ENCODE peak calls at places on chromosomes 2 and 18, in four cellular contexts. C is endothelial cell, G is neural crest cell, N is WERI-Rb-1. X is an unnamed sample.

GRCh38 chr2:3322311-3322970 is 55.2 kb downstream of the EIPR1 start:
- DNase-seq in C (no peak), G (no peak), N (no peak), X (no peak)

GRCh38 chr2:63058742-63059433 is 8.3 kb downstream of the OTX1 start:
- DNase-seq in C (peak), G (peak), N (peak), X (no peak)

GRCh38 chr2:165601866-165602636 is 132.6 kb downstream of the CSRNP3 start:
- DNase-seq in C (no peak), G (no peak), N (no peak), X (no peak)

GRCh38 chr2:32009479-32010256 is 1.1 kb downstream of the MEMO1 start:
- DNase-seq in C (peak), G (peak), N (peak), X (no peak)

GRCh38 chr2:43223412-43224040 is 2.9 kb downstream of the ZFP36L2 start:
- DNase-seq in C (no peak), G (no peak), N (no peak), X (no peak)

GRCh38 chr2:40606862-40607261 is 155.0 kb upstream of the SLC8A1 start:
- DNase-seq in C (no peak), G (no peak), N (no peak), X (no peak)

GRCh38 chr2:227267406-227268115 is 57.5 kb upstream of the MFF start:
- DNase-seq in C (no peak), G (no peak), N (no peak), X (no peak)

GRCh38 chr2:40403233-40403841 is 48.6 kb downstream of the SLC8A1 start:
- DNase-seq in C (no peak), G (no peak), N (no peak), X (no peak)

GRCh38 chr18:49899647-49900330 is 86.5 kb upstream of the ACAA2 start:
- DNase-seq in C (peak), G (no peak), N (peak), X (no peak)

GRCh38 chr2:145692971-145693478 is 1173.1 kb upstream of the ZEB2 start:
- DNase-seq in C (no peak), G (no peak), N (no peak), X (no peak)

GRCh38 chr2:170377469-170378207 is 199.7 kb downstream of the MYO3B start:
- DNase-seq in C (no peak), G (no peak), N (no peak), X (no peak)

GRCh38 chr2:75896779-75897366 is 186.2 kb upstream of the GCFC2 start:
- DNase-seq in C (peak), G (peak), N (peak), X (no peak)

GRCh38 chr2:128437181-128437520 is 118.5 kb upstream of the HS6ST1 start:
- DNase-seq in C (no peak), G (no peak), N (peak), X (no peak)

GRCh38 chr2:31428001-31428418 is 13.5 kb upstream of the XDH start:
- DNase-seq in C (no peak), G (no peak), N (peak), X (no peak)

GRCh38 chr18:51342815-51343214 is 145.3 kb upstream of the MEX3C start:
- DNase-seq in C (no peak), G (no peak), N (no peak), X (no peak)

GRCh38 chr2:120738786-120739771 is 3.4 kb downstream of the GLI2 start:
- DNase-seq in C (no peak), G (no peak), N (no peak), X (no peak)

GRCh38 chr2:190075623-190076022 is 13.1 kb upstream of the MSTN start:
- DNase-seq in C (no peak), G (no peak), N (no peak), X (no peak)

GRCh38 chr2:160700006-160700405 is 206.4 kb upstream of the RBMS1 start:
- DNase-seq in C (no peak), G (no peak), N (no peak), X (no peak)

GRCh38 chr2:152222975-152223638 is 47.5 kb upstream of the STAM2 start:
- DNase-seq in C (no peak), G (no peak), N (no peak), X (no peak)

GRCh38 chr2:29117636-29118303 is 2.6 kb downstream of the CLIP4 start:
- DNase-seq in C (no peak), G (no peak), N (no peak), X (no peak)

GRCh38 chr2:240627736-240628506 is 2.6 kb downstream of the GPR35 start:
- DNase-seq in C (no peak), G (no peak), N (peak), X (no peak)

GRCh38 chr2:239000500-239001073 is 152.7 kb downstream of the TWIST2 start:
- DNase-seq in C (no peak), G (no peak), N (no peak), X (no peak)

GRCh38 chr18:78622251-78622953 is 357.2 kb upstream of the SALL3 start:
- DNase-seq in C (no peak), G (no peak), N (peak), X (no peak)

GRCh38 chr2:239329972-239330572 is 70.7 kb downstream of the HDAC4 start:
- DNase-seq in C (no peak), G (no peak), N (no peak), X (no peak)

GRCh38 chr2:86078801-86079545 is 26.7 kb downstream of the POLR1A start:
- DNase-seq in C (peak), G (no peak), N (peak), X (no peak)

GRCh38 chr2:60516383-60516811 is 37.1 kb downstream of the BCL11A start:
- DNase-seq in C (no peak), G (no peak), N (no peak), X (no peak)

GRCh38 chr18:73431620-73432019 is 563.8 kb upstream of the NETO1 start:
- DNase-seq in C (no peak), G (no peak), N (no peak), X (no peak)

GRCh38 chr18:35291166-35291565 is 1.1 kb upstream of the ZSCAN30 start:
- DNase-seq in C (no peak), G (no peak), N (no peak), X (no peak)

GRCh38 chr2:206160124-206160806 is 570 bp downstream of the EEF1B2 start:
- DNase-seq in C (no peak), G (no peak), N (no peak), X (peak)

GRCh38 chr2:8661235-8661634 is 20.6 kb upstream of the ID2 start:
- DNase-seq in C (no peak), G (no peak), N (no peak), X (no peak)

GRCh38 chr2:8661736-8662135 is 20.1 kb upstream of the ID2 start:
- DNase-seq in C (no peak), G (no peak), N (no peak), X (no peak)

GRCh38 chr2:8659735-8660492 is 21.9 kb upstream of the ID2 start:
- DNase-seq in C (no peak), G (no peak), N (no peak), X (no peak)

GRCh38 chr2:8663997-8664396 is 17.9 kb upstream of the ID2 start:
- DNase-seq in C (no peak), G (no peak), N (no peak), X (no peak)

DNA sequence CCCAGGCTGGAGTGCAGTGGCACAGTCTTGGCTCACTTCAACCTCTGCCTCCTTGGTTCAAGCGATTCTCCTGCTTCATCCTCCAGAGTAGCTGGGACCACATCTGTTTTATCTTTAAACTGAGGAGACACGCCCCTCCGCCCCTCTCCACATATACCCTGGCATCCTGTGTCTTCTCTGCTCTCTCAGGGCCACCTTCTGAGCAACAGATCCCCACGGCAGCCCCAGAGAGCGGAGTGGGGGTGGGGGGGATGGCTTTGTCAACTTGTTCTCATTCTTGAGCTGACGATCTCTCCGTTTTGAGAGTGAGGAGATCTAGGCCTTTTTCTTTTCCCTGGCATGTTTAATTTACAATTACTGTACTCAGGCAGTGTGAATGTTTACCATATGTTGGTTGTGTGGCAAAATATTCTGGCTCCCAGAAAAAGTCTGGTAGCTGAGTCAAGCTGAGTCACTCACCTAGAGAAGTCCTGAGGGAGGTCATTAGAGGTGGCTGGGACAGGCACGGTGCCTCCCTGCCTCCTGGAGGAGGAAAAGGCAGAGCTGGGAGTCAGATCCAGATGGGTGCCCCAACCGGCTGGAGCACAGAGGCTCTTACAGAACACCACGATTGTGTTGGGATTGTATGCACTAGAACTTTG is 19.5 kb upstream of the ID2 start:
- DNase-seq in C (no peak), G (no peak), N (no peak), X (no peak)
- TF ChIP-seq CTCF in C (no peak), G (no peak), N (no peak), X (no peak)

DNA sequence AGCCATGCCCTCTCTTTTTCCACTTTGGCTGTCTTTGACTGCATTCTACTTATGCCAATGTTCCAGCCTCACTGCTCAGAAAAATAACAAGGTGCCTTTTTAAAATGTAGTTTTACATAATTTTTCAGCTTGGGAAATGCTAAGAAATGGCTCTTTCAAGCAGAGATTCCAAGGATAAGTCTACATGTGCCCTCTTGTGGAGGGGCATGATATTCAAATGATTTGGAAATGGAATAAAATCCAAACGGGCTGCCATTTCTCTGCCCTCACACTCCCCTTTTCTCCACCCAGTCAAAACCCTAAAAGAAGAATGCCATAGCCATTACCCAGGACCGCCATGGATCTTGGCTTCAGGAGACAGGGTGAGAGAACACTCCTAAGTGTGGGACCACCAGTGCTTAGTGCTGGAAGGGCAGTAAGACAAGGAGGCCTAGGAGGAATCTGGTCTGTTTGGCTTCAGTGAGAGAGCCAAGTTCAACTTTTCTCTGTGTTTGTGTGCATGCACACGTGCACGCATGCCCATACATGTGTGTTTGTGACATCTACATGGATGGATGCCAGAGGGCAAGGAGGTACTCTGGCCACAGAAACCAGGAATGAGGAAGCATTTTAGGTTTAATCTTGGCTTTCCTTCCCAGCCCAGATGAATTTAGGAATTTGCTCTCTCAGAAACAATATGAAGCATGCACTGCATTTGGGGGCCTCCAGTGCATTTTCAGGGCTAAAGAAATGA is 174.0 kb upstream of the SLC14A2 start:
- DNase-seq in C (no peak), G (no peak), N (no peak), X (no peak)
- TF ChIP-seq CTCF in C (peak), G (peak), N (no peak), X (no peak)

GRCh38 chr2:72895759-72896281 is 8.6 kb downstream of the SPR start:
- DNase-seq in C (peak), G (no peak), N (peak), X (no peak)

GRCh38 chr2:72894466-72894865 is 7.3 kb downstream of the SPR start:
- DNase-seq in C (no peak), G (no peak), N (no peak), X (no peak)

GRCh38 chr2:72895154-72895553 is 7.9 kb downstream of the SPR start:
- DNase-seq in C (no peak), G (no peak), N (no peak), X (no peak)

GRCh38 chr2:72892506-72893173 is 5.4 kb downstream of the SPR start:
- DNase-seq in C (peak), G (peak), N (peak), X (peak)

DNA sequence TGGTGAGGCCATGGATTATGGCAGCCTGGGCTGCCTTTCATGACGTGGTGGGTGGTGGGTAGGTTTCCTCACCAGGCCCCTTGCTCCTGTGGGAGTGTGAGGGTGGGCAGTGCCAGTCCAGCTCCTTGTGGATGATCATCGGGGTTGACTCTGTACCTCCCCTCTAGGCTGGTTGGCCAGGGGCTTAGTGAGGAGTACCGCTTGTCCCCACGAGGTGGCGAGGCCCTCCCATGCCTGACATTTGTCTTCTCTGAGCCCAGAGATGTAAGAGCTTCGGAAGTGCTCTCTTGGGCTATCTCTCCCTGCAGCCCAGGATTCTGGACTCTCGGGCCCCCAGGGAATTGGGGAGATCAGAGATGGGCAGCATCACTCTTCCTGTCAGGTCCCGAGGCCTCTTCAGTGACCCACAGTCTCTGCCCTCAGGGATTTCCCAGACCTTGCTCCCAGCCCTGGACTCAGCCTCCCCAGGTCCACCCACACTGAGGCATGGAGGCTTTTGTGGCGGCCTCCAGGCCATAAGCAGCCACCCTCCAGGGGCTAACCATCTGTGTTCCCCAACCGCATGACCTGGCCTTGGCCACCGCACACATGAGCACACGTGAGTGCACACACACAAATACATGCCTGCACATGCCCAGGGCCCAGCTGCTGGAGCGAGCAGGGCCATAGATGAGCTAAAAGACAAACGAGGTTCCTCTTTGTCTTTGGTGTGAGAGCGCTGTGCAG is 6.5 kb downstream of the SPR start:
- DNase-seq in C (peak), G (peak), N (peak), X (no peak)
- TF ChIP-seq CTCF in C (peak), G (peak), N (peak), X (peak)

DNA sequence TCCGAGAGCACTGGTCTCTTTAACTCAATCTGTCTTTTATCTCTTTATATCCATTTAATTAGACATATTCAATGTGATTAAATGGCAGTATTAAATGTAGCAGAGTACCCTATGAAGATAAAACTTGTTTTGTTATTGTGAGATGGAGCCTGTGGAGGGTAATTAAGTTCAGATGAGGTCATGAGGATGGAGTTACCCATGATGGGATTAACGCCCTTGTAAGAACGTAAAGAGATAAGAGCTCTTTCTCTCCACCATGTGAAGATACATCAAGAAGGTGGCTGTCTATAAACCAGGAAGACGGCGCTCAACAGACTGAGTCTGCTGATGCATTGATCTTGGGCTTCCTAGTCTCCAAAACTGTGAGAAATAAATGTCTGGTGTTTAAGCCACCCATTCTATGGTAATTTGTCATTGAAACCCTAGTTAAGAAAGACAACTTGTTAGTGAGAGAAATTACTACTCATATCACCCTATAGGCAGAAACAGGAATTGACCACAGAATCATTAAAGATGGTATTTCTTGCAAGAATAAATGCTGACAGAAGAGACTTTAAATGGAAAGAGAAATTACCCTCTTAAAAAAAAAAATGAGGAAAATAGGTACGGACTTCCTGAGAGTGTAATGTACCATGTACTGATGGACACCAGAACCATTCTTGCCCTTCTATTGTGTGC is 738.7 kb upstream of the CHAC2 start:
- DNase-seq in C (no peak), G (no peak), N (peak), X (no peak)
- TF ChIP-seq CTCF in C (peak), G (no peak), N (no peak), X (no peak)

X was measured in D721Med.